ENCODE peak calls at places on chromosomes 7 and 10, in five cellular contexts. E is WTC11; B is activated naive CD8-positive, alpha-beta T cell treated with anti-CD3 and anti-CD28 coated beads, Interleukin-2, amount 50 U/mL, for 24 hours; O is HCT116; H is naive thymus-derived CD4-positive, alpha-beta T cell. T is an unnamed sample.

GRCh38 chr7:22563621-22564241 is 63.7 kb upstream of the STEAP1B start:
- ATAC-seq in E (peak; percentile 11), B (peak; percentile 44), O (no peak), H (no peak), T (peak; percentile 56)

GRCh38 chr7:1914321-1914720 is 244.2 kb downstream of the ELFN1 start:
- ATAC-seq in E (no peak), B (no peak), O (no peak), H (no peak), T (no peak)

GRCh38 chr7:322708-323111 is 32.7 kb downstream of the FOXL3 start:
- ATAC-seq in E (no peak), B (no peak), O (no peak), H (no peak), T (no peak)

GRCh38 chr10:6200588-6201510 is 1.9 kb upstream of the PFKFB3 start:
- ATAC-seq in E (no peak), B (no peak), O (no peak), H (peak; percentile 0), T (no peak)

GRCh38 chr10:35462491-35462934 is 126.2 kb downstream of the CCNY start:
- ATAC-seq in E (peak; percentile 44), B (peak; percentile 29), O (no peak), H (peak; percentile 28), T (peak; percentile 71)

GRCh38 chr10:14658331-14659122 is 116.2 kb downstream of the FAM107B start:
- ATAC-seq in E (no peak), B (no peak), O (peak; percentile 87), H (no peak), T (peak; percentile 49)

GRCh38 chr7:6139189-6139996 is 108.2 kb downstream of the ANKRD61 start:
- ATAC-seq in E (no peak), B (no peak), O (no peak), H (peak; percentile 34), T (no peak)

GRCh38 chr10:48671914-48672595 is 12.6 kb upstream of the WDFY4 start:
- ATAC-seq in E (peak; percentile 25), B (peak; percentile 33), O (no peak), H (peak; percentile 34), T (peak; percentile 77)

GRCh38 chr10:83995932-83996331 is 143.4 kb upstream of the GHITM start:
- ATAC-seq in E (no peak), B (no peak), O (no peak), H (no peak), T (no peak)

GRCh38 chr10:119802068-119802538 is 70.5 kb downstream of the MCMBP start:
- ATAC-seq in E (no peak), B (no peak), O (no peak), H (no peak), T (peak; percentile 78)

T was measured in stimulated activated memory B cell treated with anti-CD40 and anti-IgM and Interleukin-4, amounts not matched to agents 10 μg/mL and 1 μg/mL and 100 μg/mL, for 72 hours.